ENCODE peak calls at places on chromosomes 3 and 15, in nine cellular contexts. J, D, E, Y, V, A, O, N and H are unnamed samples.

GRCh38 chr3:123778525-123778924 is 105.6 kb downstream of the MYLK start:
- DNase-seq in J (no peak), Y (no peak), O (no peak), A (no peak), D (no peak), N (no peak), V (no peak), E (no peak), H (no peak)

GRCh38 chr3:5122741-5123706 is 932 bp downstream of the ARL8B start:
- DNase-seq in O (peak), Y (no peak), A (peak), N (no peak), E (no peak), J (peak), V (no peak), D (peak), H (peak)

GRCh38 chr15:84766461-84767005 is 18.1 kb downstream of the ZNF592 start:
- DNase-seq in V (no peak), D (no peak), Y (no peak), E (no peak), O (no peak), N (no peak), A (no peak), J (no peak), H (no peak)

GRCh38 chr15:96218623-96219465 is 111.7 kb upstream of the NR2F2 start:
- DNase-seq in Y (no peak), D (no peak), V (no peak), E (no peak), A (no peak), O (no peak), N (no peak), J (no peak), H (no peak)

GRCh38 chr3:72288955-72289707 is 504.2 kb upstream of the PROK2 start:
- DNase-seq in Y (peak), V (no peak), N (no peak), A (peak), O (no peak), J (peak), E (peak), D (peak), H (peak)

GRCh38 chr3:174436367-174436766 is 422.8 kb upstream of the NAALADL2 start:
- DNase-seq in O (no peak), N (no peak), A (no peak), J (peak), E (no peak), V (no peak), Y (no peak), D (no peak), H (no peak)

GRCh38 chr3:10457560-10457959 is 47.8 kb downstream of the ATP2B2 start:
- DNase-seq in J (no peak), Y (no peak), O (no peak), E (no peak), D (no peak), V (no peak), N (no peak), A (no peak), H (no peak)

GRCh38 chr3:160006282-160007163 is 17.9 kb downstream of the IL12A start:
- DNase-seq in Y (peak), D (peak), A (peak), N (peak), J (peak), E (no peak), O (no peak), V (no peak), H (peak)

GRCh38 chr15:33089878-33090757 is 104.4 kb downstream of the FMN1 start:
- DNase-seq in O (no peak), E (no peak), V (no peak), N (no peak), A (peak), Y (peak), D (no peak), J (peak), H (no peak)

DNA sequence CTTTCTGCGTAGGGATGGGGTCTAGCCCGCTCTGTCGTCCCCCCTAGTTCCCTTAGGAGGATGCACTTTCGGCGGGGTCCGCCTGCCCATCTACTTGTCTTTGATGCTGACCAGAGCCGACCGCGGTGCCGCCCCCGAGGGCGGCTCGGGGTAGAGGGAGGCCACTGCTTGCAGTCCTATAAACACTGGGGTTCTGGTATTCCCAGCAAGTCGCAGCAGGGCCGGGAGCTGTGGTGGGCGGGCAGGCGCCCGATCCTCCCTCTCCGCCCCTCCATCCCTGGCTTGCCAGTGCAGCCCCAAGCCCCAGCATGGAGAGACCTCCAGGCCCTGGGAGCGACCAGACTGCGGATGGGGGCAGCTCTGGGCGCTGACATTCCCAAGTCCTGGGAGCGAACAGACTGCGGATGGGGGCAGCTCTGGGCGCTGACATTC is 830 bp downstream of the SEMA4B start:
- DNase-seq in E (no peak), Y (no peak), D (no peak), N (no peak), J (no peak), V (no peak), O (no peak), A (peak), H (peak)
- H3K27ac ChIP-seq in E (peak), Y (no peak), D (no peak), N (peak), J (peak), V (no peak), O (no peak), A (no peak), H (peak)

DNA sequence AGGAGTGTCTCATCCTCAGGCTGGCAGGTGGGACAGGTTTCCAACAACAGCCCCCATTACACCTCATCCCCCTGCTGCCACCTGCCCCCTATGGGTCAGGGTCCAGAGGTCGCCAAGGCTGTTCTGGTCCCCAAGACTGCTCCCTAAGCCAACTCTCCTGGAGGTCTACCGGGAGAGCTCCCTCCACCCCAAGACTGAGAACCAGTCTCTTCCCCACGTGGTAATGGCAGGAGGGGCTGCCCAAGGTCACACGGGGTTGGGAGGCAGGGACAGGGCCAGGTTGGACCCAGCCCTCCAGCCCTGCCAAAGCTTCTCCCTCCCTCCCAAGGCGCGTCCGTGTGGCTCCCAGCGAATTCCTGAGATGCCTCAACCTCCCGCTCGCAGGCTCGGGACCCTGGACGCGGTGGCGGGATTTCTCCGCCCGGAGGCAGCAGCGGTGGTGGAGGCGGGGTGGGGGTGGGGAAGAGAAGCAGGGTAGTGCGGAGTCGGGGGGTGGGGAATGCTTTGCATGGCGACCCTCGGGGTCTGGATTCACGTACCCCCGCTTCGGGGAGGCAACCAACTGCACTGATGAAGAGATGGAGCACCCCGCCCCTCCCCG is 80.1 kb downstream of the IQSEC1 start:
- DNase-seq in N (no peak), Y (no peak), E (no peak), O (peak), A (peak), D (no peak), J (no peak), V (no peak), H (no peak)
- H3K27ac ChIP-seq in N (peak), Y (no peak), E (peak), O (peak), A (no peak), D (no peak), J (peak), V (no peak), H (peak)

DNA sequence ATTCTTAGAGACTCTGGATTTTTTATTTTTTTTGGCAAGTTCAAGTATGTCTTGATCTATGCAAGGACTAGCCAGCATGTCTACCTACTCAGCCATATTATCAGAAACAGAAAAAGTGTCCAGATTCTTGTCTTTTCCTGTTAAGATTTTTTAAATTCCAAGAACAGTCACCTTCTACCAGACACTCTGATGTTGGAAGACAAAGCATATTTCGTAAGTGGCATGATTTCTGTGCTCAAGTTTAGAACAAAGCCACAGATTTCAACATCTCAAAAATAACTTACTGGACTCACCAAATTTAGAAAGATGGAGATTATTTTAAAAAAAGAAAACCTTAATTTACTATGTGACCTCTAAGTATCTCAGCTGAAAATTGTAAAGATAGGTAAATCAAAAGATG is 61.9 kb downstream of the GOLGA6L7 start:
- DNase-seq in J (no peak), Y (no peak), V (peak), E (no peak), D (no peak), A (peak), N (no peak), O (no peak), H (no peak)
- H3K27ac ChIP-seq in J (no peak), Y (no peak), V (no peak), E (no peak), D (no peak), A (no peak), N (no peak), O (no peak), H (no peak)

GRCh38 chr3:156321934-156322333 is 201.6 kb downstream of the KCNAB1 start:
- DNase-seq in A (no peak), O (no peak), E (no peak), D (no peak), V (no peak), N (no peak), J (no peak), Y (no peak), H (no peak)
- H3K27ac ChIP-seq in A (no peak), O (no peak), E (no peak), D (no peak), V (no peak), N (no peak), J (no peak), Y (no peak), H (no peak)